ENCODE peak calls at places on chromosomes 11 and 22, in seven cellular contexts. P, K, F, N, I, Q and O are unnamed samples.

GRCh38 chr11:46075928-46076327 is 45.3 kb downstream of the PHF21A start:
- DNase-seq in P (no peak), K (no peak), F (no peak), N (no peak), I (no peak), Q (no peak), O (no peak)

GRCh38 chr22:19181786-19182471 is 3.4 kb upstream of the SLC25A1 start:
- DNase-seq in P (no peak), K (no peak), F (no peak), N (no peak), I (no peak), Q (no peak), O (no peak)

GRCh38 chr22:17853066-17853465 is 78.8 kb upstream of the BID start:
- DNase-seq in P (no peak), K (no peak), F (peak), N (peak), I (no peak), Q (no peak), O (no peak)

GRCh38 chr11:10350341-10350740 is 45.5 kb downstream of the ADM start:
- DNase-seq in P (peak), K (peak), F (peak), N (no peak), I (peak), Q (peak), O (no peak)

GRCh38 chr11:69074786-69075185 is 26.1 kb downstream of the TPCN2 start:
- DNase-seq in P (no peak), K (peak), F (no peak), N (no peak), I (no peak), Q (no peak), O (no peak)

GRCh38 chr11:10581481-10582019 is 13.1 kb upstream of the LYVE1 start:
- DNase-seq in P (peak), K (peak), F (peak), N (peak), I (peak), Q (no peak), O (no peak)

GRCh38 chr11:48122656-48123055 is 94.0 kb upstream of the OR4B1 start:
- DNase-seq in P (no peak), K (no peak), F (no peak), N (no peak), I (no peak), Q (no peak), O (no peak)

GRCh38 chr11:3341298-3341697 is 37.6 kb downstream of the ZNF195 start:
- DNase-seq in P (no peak), K (peak), F (peak), N (no peak), I (peak), Q (peak), O (no peak)

GRCh38 chr11:14974723-14975587 is 2.8 kb upstream of the CALCA start:
- DNase-seq in P (no peak), K (peak), F (peak), N (peak), I (peak), Q (peak), O (peak)

GRCh38 chr11:45872513-45873356 is 12.7 kb upstream of the MAPK8IP1 start:
- DNase-seq in P (peak), K (peak), F (peak), N (no peak), I (peak), Q (peak), O (no peak)

GRCh38 chr11:104164028-104164520 is at the start of gene PDGFD:
- DNase-seq in P (peak), K (peak), F (peak), N (peak), I (peak), Q (no peak), O (no peak)

GRCh38 chr11:17922474-17922788 is 90.4 kb downstream of the SERGEF start:
- DNase-seq in P (no peak), K (no peak), F (no peak), N (no peak), I (no peak), Q (no peak), O (no peak)

GRCh38 chr11:70024773-70025045 is 53.4 kb upstream of the ANO1 start:
- DNase-seq in P (no peak), K (no peak), F (no peak), N (no peak), I (no peak), Q (no peak), O (no peak)

GRCh38 chr11:76233936-76234703 is 27.8 kb upstream of the WNT11 start:
- DNase-seq in P (peak), K (peak), F (peak), N (peak), I (peak), Q (no peak), O (no peak)

GRCh38 chr11:110160016-110160415 is 66.8 kb downstream of the ZC3H12C start:
- DNase-seq in P (no peak), K (peak), F (peak), N (no peak), I (peak), Q (no peak), O (no peak)

GRCh38 chr11:90288207-90288821 is 65.5 kb upstream of the CHORDC1 start:
- DNase-seq in P (no peak), K (peak), F (peak), N (no peak), I (peak), Q (peak), O (peak)

GRCh38 chr11:2816517-2816916 is 69.1 kb downstream of the CDKN1C start:
- DNase-seq in P (no peak), K (no peak), F (no peak), N (no peak), I (no peak), Q (no peak), O (no peak)

GRCh38 chr11:125304111-125304639 is 139.6 kb downstream of the PKNOX2 start:
- DNase-seq in P (no peak), K (peak), F (no peak), N (no peak), I (no peak), Q (no peak), O (no peak)

GRCh38 chr22:43829904-43830851 is 18.1 kb upstream of the EFCAB6 start:
- DNase-seq in P (no peak), K (peak), F (peak), N (no peak), I (no peak), Q (no peak), O (no peak)

DNA sequence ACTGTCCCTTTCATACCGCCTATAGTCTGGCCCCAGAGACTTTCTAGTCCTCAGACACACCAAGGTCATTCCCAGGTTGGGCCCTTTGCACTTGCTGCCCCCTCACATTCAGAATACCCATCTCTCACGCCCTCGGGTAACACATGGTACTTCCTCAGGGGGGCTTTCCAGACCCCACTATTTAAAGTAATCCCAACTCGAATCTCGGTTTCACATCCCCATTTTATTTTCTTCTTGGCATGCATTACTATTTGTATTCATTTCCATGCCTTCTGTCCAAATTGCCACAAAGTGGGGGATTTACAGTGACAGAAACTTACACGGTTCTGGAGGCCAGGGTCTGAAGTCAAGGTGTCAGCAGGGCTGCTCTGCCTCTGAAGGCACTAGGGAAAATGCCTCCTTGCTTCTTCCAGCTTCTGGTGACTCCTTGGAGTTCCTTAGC is 15.0 kb downstream of the RCN1 start:
- DNase-seq in P (no peak), K (no peak), F (no peak), N (no peak), I (no peak), Q (no peak), O (no peak)
- TF ChIP-seq CTCF in P (no peak), K (no peak), F (no peak), N (no peak), I (no peak), Q (no peak), O (no peak)

GRCh38 chr22:24207264-24208011 is 26.2 kb downstream of the SUSD2 start:
- DNase-seq in P (no peak), K (peak), F (no peak), N (no peak), I (peak), Q (no peak), O (no peak)
- H3K4me3 ChIP-seq in P (peak), K (no peak), F (no peak), N (no peak), I (no peak), Q (peak), O (peak)

GRCh38 chr11:72599325-72600117 is 74.7 kb downstream of the PDE2A start:
- DNase-seq in P (no peak), K (no peak), F (no peak), N (no peak), I (no peak), Q (no peak), O (no peak)
- TF ChIP-seq CTCF in P (peak), K (no peak), F (no peak), N (no peak), I (no peak), Q (no peak), O (no peak)

GRCh38 chr11:12941671-12942070 is 67.4 kb upstream of the RASSF10 start:
- DNase-seq in P (no peak), K (no peak), F (no peak), N (no peak), I (no peak), Q (no peak), O (no peak)

GRCh38 chr11:12942157-12942556 is 67.0 kb upstream of the RASSF10 start:
- DNase-seq in P (no peak), K (no peak), F (no peak), N (no peak), I (no peak), Q (no peak), O (no peak)

GRCh38 chr11:12943276-12943675 is 65.8 kb upstream of the RASSF10 start:
- DNase-seq in P (no peak), K (no peak), F (no peak), N (no peak), I (no peak), Q (no peak), O (no peak)

GRCh38 chr11:12949456-12949855 is 59.7 kb upstream of the RASSF10 start:
- DNase-seq in P (no peak), K (no peak), F (no peak), N (no peak), I (peak), Q (no peak), O (no peak)

GRCh38 chr11:12944889-12945288 is 64.2 kb upstream of the RASSF10 start:
- DNase-seq in P (no peak), K (no peak), F (no peak), N (no peak), I (no peak), Q (no peak), O (no peak)
- H3K4me3 ChIP-seq in P (no peak), K (no peak), F (no peak), N (no peak), I (no peak), Q (no peak), O (no peak)

DNA sequence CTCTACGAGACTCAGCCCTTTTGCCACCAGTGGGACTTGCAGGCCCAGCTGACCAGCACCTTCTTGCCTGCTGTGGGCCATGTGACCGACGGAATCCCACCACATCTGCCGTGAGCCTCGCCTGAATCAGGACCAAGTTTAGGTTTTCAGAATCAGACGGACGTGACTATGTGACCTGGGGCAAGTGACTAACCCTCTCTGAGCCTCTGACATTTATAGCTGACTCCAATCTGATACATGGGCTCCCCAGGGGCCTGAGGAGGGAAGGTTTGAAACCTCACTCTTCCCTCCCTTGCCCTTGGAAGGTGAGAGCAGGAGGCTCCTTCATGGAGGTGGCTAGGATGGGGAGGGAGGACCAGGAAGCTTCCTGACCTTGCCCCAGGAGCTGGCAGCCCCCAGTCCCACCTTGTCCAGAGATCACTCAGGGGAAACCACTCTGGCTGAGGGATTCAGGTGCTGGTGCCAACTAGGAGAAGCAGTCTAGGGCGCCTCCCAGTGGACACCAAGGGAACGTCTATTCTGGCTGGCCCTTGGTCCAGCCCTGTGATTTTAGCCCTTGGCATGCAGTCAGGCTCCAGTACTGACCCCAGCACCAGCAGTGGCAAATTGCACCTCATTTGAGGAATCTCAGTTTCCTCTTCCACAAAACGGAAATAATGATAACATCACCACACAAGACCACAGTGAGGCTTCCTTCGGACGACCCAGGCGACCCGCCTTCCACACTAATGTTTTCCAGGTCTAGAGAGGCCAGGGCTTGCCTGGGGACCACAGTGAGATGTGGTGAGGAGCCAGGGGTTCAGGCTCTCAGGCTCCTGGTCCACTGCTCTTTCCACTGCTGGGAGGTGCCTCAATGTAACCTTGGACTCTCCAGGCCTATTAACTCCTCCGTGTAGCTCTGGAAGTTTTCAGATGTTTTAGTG is 47.2 kb upstream of the SYT7 start:
- DNase-seq in P (peak), K (peak), F (peak), N (no peak), I (peak), Q (peak), O (no peak)
- TF ChIP-seq CTCF in P (peak), K (peak), F (peak), N (peak), I (peak), Q (peak), O (peak)

GRCh38 chr11:66766681-66767080 is 37.7 kb upstream of the SPTBN2 start:
- DNase-seq in P (no peak), K (no peak), F (peak), N (no peak), I (peak), Q (no peak), O (no peak)

DNA sequence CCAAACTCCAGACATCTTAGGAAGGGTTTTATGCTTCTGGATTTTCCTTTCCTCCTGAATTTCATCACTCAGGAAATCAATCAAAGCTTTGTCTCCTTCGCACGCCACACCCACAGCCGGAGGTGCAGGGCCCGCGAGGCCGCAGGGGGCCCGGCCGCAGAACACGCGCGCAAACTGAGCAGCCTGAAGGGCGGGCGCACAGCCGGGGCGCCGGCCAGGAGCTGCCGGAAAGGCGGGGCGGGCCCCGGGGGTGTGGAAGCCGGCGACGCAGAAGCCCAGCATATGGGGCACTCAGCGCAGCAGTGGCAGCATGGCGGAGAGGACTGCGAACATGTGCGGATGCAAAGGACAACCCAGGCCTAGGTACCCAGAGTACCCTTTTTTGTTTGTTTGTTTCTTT is 33.1 kb upstream of the SPTBN2 start:
- DNase-seq in P (no peak), K (no peak), F (no peak), N (no peak), I (no peak), Q (no peak), O (no peak)
- H3K4me3 ChIP-seq in P (no peak), K (no peak), F (no peak), N (no peak), I (no peak), Q (no peak), O (no peak)

GRCh38 chr11:24155792-24156191 is 341.1 kb upstream of the LUZP2 start:
- DNase-seq in P (no peak), K (no peak), F (no peak), N (no peak), I (no peak), Q (no peak), O (no peak)
- TF ChIP-seq CTCF in P (no peak), K (no peak), F (peak), N (no peak), I (no peak), Q (no peak), O (no peak)

GRCh38 chr11:47093541-47093940 is 83.1 kb downstream of the ARFGAP2 start:
- DNase-seq in P (no peak), K (no peak), F (no peak), N (no peak), I (no peak), Q (no peak), O (no peak)

GRCh38 chr11:47083913-47084312 is 92.8 kb downstream of the ARFGAP2 start:
- DNase-seq in P (peak), K (peak), F (peak), N (no peak), I (peak), Q (no peak), O (no peak)

GRCh38 chr11:47087801-47088200 is 88.9 kb downstream of the ARFGAP2 start:
- DNase-seq in P (no peak), K (peak), F (peak), N (no peak), I (no peak), Q (no peak), O (no peak)
- H3K4me3 ChIP-seq in P (no peak), K (no peak), F (no peak), N (no peak), I (no peak), Q (no peak), O (no peak)